ENCODE peak calls at places on chromosomes 4 and X, in nine cellular contexts. C, X, V, J, W, K, D, F and S are unnamed samples.

GRCh38 chr4:165715211-165715610 is 157.8 kb upstream of the TLL1 start:
- DNase-seq in W (no peak), X (no peak), C (no peak), D (no peak), J (no peak), K (no peak), F (no peak), V (no peak), S (no peak)

GRCh38 chrX:128975716-128976115 is 547.6 kb downstream of the SMARCA1 start:
- DNase-seq in F (no peak), C (peak; percentile 3), D (peak; percentile 54), X (no peak), J (no peak), V (no peak), W (peak; percentile 10), K (peak; percentile 0), S (no peak)

GRCh38 chr4:123116412-123116811 is 194.0 kb upstream of the NUDT6 start:
- DNase-seq in W (no peak), F (no peak), C (no peak), D (no peak), J (no peak), K (no peak), V (no peak), X (no peak), S (no peak)

GRCh38 chrX:136214551-136214950 is 36.6 kb downstream of the MAP7D3 start:
- DNase-seq in K (no peak), F (no peak), D (peak; percentile 26), W (no peak), C (peak; percentile 74), J (no peak), V (no peak), X (peak; percentile 84), S (peak; percentile 25)

GRCh38 chr4:55736605-55737183 is 82.9 kb upstream of the EXOC1L start:
- DNase-seq in X (no peak), K (no peak), C (peak; percentile 30), F (no peak), W (peak; percentile 28), V (no peak), D (peak; percentile 1), J (no peak), S (no peak)

GRCh38 chr4:80730158-80730557 is 300.4 kb upstream of the BMP3 start:
- DNase-seq in J (no peak), V (no peak), K (no peak), C (no peak), W (no peak), F (no peak), D (no peak), X (no peak), S (no peak)

GRCh38 chrX:46574941-46575381 is 1.4 kb downstream of the CHST7 start:
- DNase-seq in K (peak; percentile 78), C (no peak), W (peak; percentile 45), X (no peak), J (peak; percentile 23), D (peak; percentile 19), V (no peak), F (peak; percentile 26), S (no peak)

GRCh38 chr4:142485452-142485851 is 360.6 kb downstream of the INPP4B start:
- DNase-seq in W (no peak), F (no peak), X (no peak), K (no peak), D (no peak), V (no peak), J (no peak), C (no peak), S (no peak)

GRCh38 chrX:37378399-37378798 is 29.2 kb downstream of the PRRG1 start:
- DNase-seq in X (no peak), J (no peak), W (no peak), F (no peak), K (no peak), C (peak; percentile 79), D (peak; percentile 60), V (no peak), S (no peak)